ENCODE peak calls at places on chromosomes 3 and 15, in five cellular contexts. One of them, this sample, is unnamed.

GRCh38 chr3:27681249-27681748 is 40.8 kb downstream of the EOMES start:
- DNase-seq in lower lobe of right lung: no peak
- DNase-seq in aorta: no peak
- DNase-seq in OCI-LY7: peak; percentile 79
- DNase-seq in heart right ventricle: peak; percentile 38
- DNase-seq in this sample: no peak

GRCh38 chr15:52343831-52344230 is 48.2 kb upstream of the MYO5C start:
- DNase-seq in OCI-LY7: no peak
- DNase-seq in lower lobe of right lung: no peak
- DNase-seq in aorta: no peak
- DNase-seq in heart right ventricle: no peak
- DNase-seq in this sample: no peak

GRCh38 chr3:177282028-177282655 is 84.9 kb upstream of the TBL1XR1 start:
- DNase-seq in aorta: no peak
- DNase-seq in lower lobe of right lung: no peak
- DNase-seq in heart right ventricle: no peak
- DNase-seq in OCI-LY7: peak; percentile 78
- DNase-seq in this sample: no peak

GRCh38 chr3:157231071-157231470 is 71.1 kb upstream of the CCNL1 start:
- DNase-seq in OCI-LY7: no peak
- DNase-seq in aorta: no peak
- DNase-seq in heart right ventricle: no peak
- DNase-seq in lower lobe of right lung: no peak
- DNase-seq in this sample: no peak

GRCh38 chr3:153173758-153174516 is 11.9 kb downstream of the RAP2B start:
- DNase-seq in aorta: no peak
- DNase-seq in heart right ventricle: no peak
- DNase-seq in lower lobe of right lung: no peak
- DNase-seq in OCI-LY7: peak; percentile 13
- DNase-seq in this sample: no peak

GRCh38 chr3:184338538-184338945 is 1.1 kb downstream of the FAM131A start:
- DNase-seq in lower lobe of right lung: no peak
- DNase-seq in aorta: peak; percentile 97
- DNase-seq in heart right ventricle: peak; percentile 89
- DNase-seq in OCI-LY7: no peak
- DNase-seq in this sample: peak; percentile 92

GRCh38 chr3:78798266-78798832 is 969.4 kb downstream of the ROBO1 start:
- DNase-seq in heart right ventricle: no peak
- DNase-seq in aorta: no peak
- DNase-seq in lower lobe of right lung: no peak
- DNase-seq in OCI-LY7: no peak
- DNase-seq in this sample: no peak

GRCh38 chr15:65275728-65276126 is 11.0 kb downstream of the PARP16 start:
- DNase-seq in lower lobe of right lung: no peak
- DNase-seq in heart right ventricle: no peak
- DNase-seq in OCI-LY7: no peak
- DNase-seq in aorta: no peak
- DNase-seq in this sample: no peak

GRCh38 chr3:118760611-118761606 is 273.7 kb downstream of the IGSF11 start:
- DNase-seq in heart right ventricle: no peak
- DNase-seq in lower lobe of right lung: no peak
- DNase-seq in OCI-LY7: no peak
- DNase-seq in aorta: no peak
- DNase-seq in this sample: no peak

DNA sequence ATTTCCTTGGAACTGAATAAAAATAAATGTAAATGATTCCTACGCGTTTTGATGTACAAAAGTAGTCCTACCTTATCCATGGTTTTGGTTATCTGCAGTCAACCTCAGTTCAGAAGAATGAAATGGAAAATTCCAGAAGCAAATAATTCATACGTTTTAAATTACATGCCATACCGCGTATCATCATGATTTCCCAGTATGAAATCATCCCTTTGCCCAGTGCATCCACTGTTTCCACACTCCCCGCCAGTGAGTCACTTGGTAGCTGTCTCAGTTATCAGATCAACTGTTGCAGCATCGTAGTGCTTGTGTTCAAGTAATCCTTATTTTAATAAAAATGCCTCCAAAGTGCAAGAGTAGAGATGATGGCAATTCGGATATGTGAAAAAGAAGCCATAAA is 9.1 kb upstream of the MFSD1 start:
- DNase-seq in aorta: no peak
- DNase-seq in lower lobe of right lung: no peak
- DNase-seq in OCI-LY7: no peak
- DNase-seq in heart right ventricle: no peak
- DNase-seq in this sample: no peak
- H3K27ac ChIP-seq in aorta: no peak overlapping the region
- H3K27ac ChIP-seq in lower lobe of right lung: no peak overlapping the region
- H3K27ac ChIP-seq in OCI-LY7: no peak overlapping the region
- H3K27ac ChIP-seq in heart right ventricle: no peak overlapping the region
- H3K27ac ChIP-seq in this sample: no peak overlapping the region

DNA sequence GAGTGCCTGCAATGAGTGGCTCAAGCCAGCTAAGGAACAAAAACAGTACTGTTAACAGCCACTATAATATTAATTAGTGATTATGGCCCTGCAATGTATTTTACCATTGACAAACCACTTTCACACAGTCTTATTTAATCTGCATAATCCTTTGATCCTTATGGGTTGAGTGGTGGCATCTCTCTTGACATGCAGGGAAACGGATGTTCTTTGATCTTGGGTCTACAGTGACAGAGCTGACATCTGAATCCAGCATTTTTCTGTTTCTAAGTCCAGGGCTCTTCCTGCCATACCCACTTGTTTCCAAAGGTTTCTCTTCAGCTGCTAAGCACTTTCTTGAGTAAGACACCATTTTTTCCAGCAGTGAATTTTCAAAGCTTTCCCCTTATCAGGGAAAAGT is 277.7 kb upstream of the ROPN1 start:
- DNase-seq in heart right ventricle: no peak
- DNase-seq in OCI-LY7: no peak
- DNase-seq in lower lobe of right lung: no peak
- DNase-seq in aorta: no peak
- DNase-seq in this sample: no peak
- H3K27ac ChIP-seq in heart right ventricle: no peak overlapping the region
- H3K27ac ChIP-seq in OCI-LY7: no peak overlapping the region
- H3K27ac ChIP-seq in lower lobe of right lung: no peak overlapping the region
- H3K27ac ChIP-seq in aorta: peak overlapping the region; percentile 17
- H3K27ac ChIP-seq in this sample: no peak overlapping the region

DNA sequence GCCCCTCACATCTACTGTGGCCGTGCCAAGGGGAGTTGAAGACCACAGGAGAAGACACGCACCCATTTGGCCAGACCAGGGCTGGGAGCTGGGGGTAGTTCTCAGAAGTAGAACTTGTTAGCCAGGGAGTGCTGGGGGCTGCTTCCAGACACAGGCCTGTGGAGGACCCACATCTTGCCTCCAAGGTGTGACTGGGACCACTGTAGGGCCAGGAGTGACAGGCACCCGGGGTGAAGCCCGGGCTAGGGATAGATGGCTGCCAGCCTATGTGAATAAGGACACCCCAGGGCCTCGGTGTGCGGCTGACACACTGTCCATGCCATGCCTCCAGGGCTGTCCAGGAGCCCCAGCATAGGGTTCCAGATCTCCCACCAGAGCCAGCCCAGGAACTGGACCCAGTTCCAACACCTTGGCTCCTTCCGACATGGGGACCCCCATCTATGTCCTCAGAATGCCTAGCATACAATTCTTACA is 1.8 kb downstream of the ANPEP start:
- DNase-seq in lower lobe of right lung: no peak
- DNase-seq in aorta: no peak
- DNase-seq in OCI-LY7: no peak
- DNase-seq in heart right ventricle: no peak
- DNase-seq in this sample: no peak
- H3K27ac ChIP-seq in lower lobe of right lung: peak overlapping the region; percentile 81
- H3K27ac ChIP-seq in aorta: no peak overlapping the region
- H3K27ac ChIP-seq in OCI-LY7: no peak overlapping the region
- H3K27ac ChIP-seq in heart right ventricle: no peak overlapping the region
- H3K27ac ChIP-seq in this sample: peak overlapping the region; percentile 46

DNA sequence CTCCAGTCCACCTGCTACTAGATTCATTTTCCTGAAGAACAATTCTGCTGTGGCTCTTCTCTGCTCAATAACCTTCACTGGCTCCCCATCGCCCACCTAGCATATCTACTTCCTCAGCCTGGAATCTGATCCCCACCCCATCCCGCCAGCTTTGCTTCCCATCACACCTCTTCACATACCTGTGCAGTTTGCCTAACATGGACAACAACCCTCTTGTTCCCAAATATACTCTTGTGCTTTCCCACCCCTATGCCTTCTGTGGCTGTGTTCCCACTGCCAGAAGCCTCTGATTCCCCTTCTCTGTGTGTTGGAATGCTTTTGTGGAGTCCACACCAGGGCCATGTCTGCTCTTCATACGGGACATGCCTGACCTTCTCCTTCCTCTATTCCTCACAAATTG is 29.5 kb downstream of the CMTM7 start:
- DNase-seq in heart right ventricle: no peak
- DNase-seq in lower lobe of right lung: no peak
- DNase-seq in aorta: no peak
- DNase-seq in OCI-LY7: no peak
- DNase-seq in this sample: peak; percentile 47
- H3K27ac ChIP-seq in heart right ventricle: peak overlapping the region; percentile 58
- H3K27ac ChIP-seq in lower lobe of right lung: peak overlapping the region; percentile 83
- H3K27ac ChIP-seq in aorta: peak overlapping the region; percentile 18
- H3K27ac ChIP-seq in OCI-LY7: peak overlapping the region; percentile 90
- H3K27ac ChIP-seq in this sample: peak overlapping the region; percentile 17

GRCh38 chr15:70493787-70494514 is 269.4 kb downstream of the UACA start:
- DNase-seq in aorta: no peak
- DNase-seq in OCI-LY7: no peak
- DNase-seq in lower lobe of right lung: no peak
- DNase-seq in heart right ventricle: no peak
- DNase-seq in this sample: no peak
- H3K27ac ChIP-seq in aorta: no peak overlapping the region
- H3K27ac ChIP-seq in OCI-LY7: peak overlapping the region; percentile 4
- H3K27ac ChIP-seq in lower lobe of right lung: no peak overlapping the region
- H3K27ac ChIP-seq in heart right ventricle: no peak overlapping the region
- H3K27ac ChIP-seq in this sample: no peak overlapping the region

GRCh38 chr15:39672184-39672583 is 91.3 kb downstream of the THBS1 start:
- DNase-seq in lower lobe of right lung: no peak
- DNase-seq in OCI-LY7: no peak
- DNase-seq in heart right ventricle: no peak
- DNase-seq in aorta: no peak
- DNase-seq in this sample: no peak
- H3K27ac ChIP-seq in lower lobe of right lung: no peak overlapping the region
- H3K27ac ChIP-seq in OCI-LY7: no peak overlapping the region
- H3K27ac ChIP-seq in heart right ventricle: no peak overlapping the region
- H3K27ac ChIP-seq in aorta: no peak overlapping the region
- H3K27ac ChIP-seq in this sample: no peak overlapping the region

This sample was measured in right atrium auricular region.